ENCODE peak calls at places on chromosomes 4 and X, in four cellular contexts. E is uterus, A is psoas muscle, O is body of pancreas. U is an unnamed sample.

GRCh38 chr4:27096142-27096824 is 235.6 kb downstream of the STIM2 start:
- DNase-seq in E (no peak), A (no peak), O (no peak), U (no peak)

GRCh38 chrX:16436348-16437188 is 213.4 kb upstream of the S100G start:
- DNase-seq in A (peak), O (peak), E (peak), U (peak)

GRCh38 chrX:48465336-48465933 is 4.6 kb downstream of the SLC38A5 start:
- DNase-seq in E (no peak), A (no peak), O (peak), U (no peak)

GRCh38 chrX:119887721-119888425 is 7.8 kb upstream of the AKAP14 start:
- DNase-seq in A (peak), E (peak), O (peak), U (peak)

GRCh38 chrX:48595929-48596328 is 1.4 kb upstream of the WDR13 start:
- DNase-seq in E (no peak), O (no peak), A (no peak), U (no peak)

GRCh38 chr4:145920205-145920604 is 18.4 kb downstream of the ZNF827 start:
- DNase-seq in O (no peak), A (no peak), E (no peak), U (no peak)

GRCh38 chr4:147345662-147346061 is 135.2 kb upstream of the EDNRA start:
- DNase-seq in O (no peak), E (no peak), A (no peak), U (no peak)

GRCh38 chr4:124146071-124146470 is 566.5 kb downstream of the ANKRD50 start:
- DNase-seq in O (no peak), E (no peak), A (no peak), U (no peak)

GRCh38 chr4:6229671-6230501 is 29.5 kb upstream of the JAKMIP1 start:
- DNase-seq in E (no peak), O (no peak), A (no peak), U (no peak)

GRCh38 chrX:154484255-154485149 is 1.9 kb downstream of the UBL4A start:
- DNase-seq in O (no peak), E (no peak), A (no peak), U (no peak)

GRCh38 chr4:28117067-28117756 is 1256.6 kb downstream of the STIM2 start:
- DNase-seq in E (no peak), O (no peak), A (no peak), U (no peak)

GRCh38 chr4:71604785-71605184 is 179.1 kb downstream of the GC start:
- DNase-seq in E (no peak), A (no peak), O (no peak), U (no peak)

GRCh38 chr4:16136321-16136720 is 52.5 kb upstream of the PROM1 start:
- DNase-seq in A (no peak), E (no peak), O (no peak), U (no peak)

GRCh38 chr4:54719378-54719777 is 61.6 kb downstream of the KIT start:
- DNase-seq in E (no peak), O (no peak), A (no peak), U (no peak)

GRCh38 chrX:13167444-13168207 is 123.2 kb upstream of the FAM9C start:
- DNase-seq in A (no peak), E (peak), O (no peak), U (no peak)

GRCh38 chrX:111869639-111870034 is 6.3 kb upstream of the TRPC5OS start:
- DNase-seq in O (peak), A (no peak), E (no peak), U (peak)

GRCh38 chr4:59091376-59092142 is 1981.4 kb upstream of the IGFBP7 start:
- DNase-seq in A (peak), E (peak), O (no peak), U (no peak)

GRCh38 chr4:156329779-156330178 is 376.1 kb upstream of the CTSO start:
- DNase-seq in E (no peak), O (no peak), A (no peak), U (no peak)

GRCh38 chrX:20270557-20270880 is 3.8 kb upstream of the RPS6KA3 start:
- DNase-seq in A (no peak), E (no peak), O (no peak), U (no peak)

GRCh38 chr4:158861766-158862165 is 92.9 kb downstream of the FNIP2 start:
- DNase-seq in A (no peak), E (no peak), O (no peak), U (no peak)
- TF ChIP-seq CTCF in A (no peak), E (no peak), O (no peak), U (no peak)

GRCh38 chr4:4602468-4602867 is 60.6 kb upstream of the STX18 start:
- DNase-seq in A (no peak), O (no peak), E (no peak), U (no peak)
- H3K27ac ChIP-seq in A (no peak), O (no peak), E (no peak), U (no peak)

GRCh38 chr4:86595426-86595805 is 1.3 kb downstream of the PTPN13 start:
- DNase-seq in A (no peak), O (no peak), E (peak), U (no peak)

GRCh38 chr4:86593726-86594558 is at the start of gene PTPN13:
- DNase-seq in A (peak), E (peak), O (peak), U (peak)

GRCh38 chr4:86596802-86597201 is 2.7 kb downstream of the PTPN13 start:
- DNase-seq in E (no peak), A (no peak), O (no peak), U (no peak)

GRCh38 chr4:86592553-86593249 is 1.4 kb upstream of the PTPN13 start:
- DNase-seq in O (no peak), E (no peak), A (no peak), U (no peak)

DNA sequence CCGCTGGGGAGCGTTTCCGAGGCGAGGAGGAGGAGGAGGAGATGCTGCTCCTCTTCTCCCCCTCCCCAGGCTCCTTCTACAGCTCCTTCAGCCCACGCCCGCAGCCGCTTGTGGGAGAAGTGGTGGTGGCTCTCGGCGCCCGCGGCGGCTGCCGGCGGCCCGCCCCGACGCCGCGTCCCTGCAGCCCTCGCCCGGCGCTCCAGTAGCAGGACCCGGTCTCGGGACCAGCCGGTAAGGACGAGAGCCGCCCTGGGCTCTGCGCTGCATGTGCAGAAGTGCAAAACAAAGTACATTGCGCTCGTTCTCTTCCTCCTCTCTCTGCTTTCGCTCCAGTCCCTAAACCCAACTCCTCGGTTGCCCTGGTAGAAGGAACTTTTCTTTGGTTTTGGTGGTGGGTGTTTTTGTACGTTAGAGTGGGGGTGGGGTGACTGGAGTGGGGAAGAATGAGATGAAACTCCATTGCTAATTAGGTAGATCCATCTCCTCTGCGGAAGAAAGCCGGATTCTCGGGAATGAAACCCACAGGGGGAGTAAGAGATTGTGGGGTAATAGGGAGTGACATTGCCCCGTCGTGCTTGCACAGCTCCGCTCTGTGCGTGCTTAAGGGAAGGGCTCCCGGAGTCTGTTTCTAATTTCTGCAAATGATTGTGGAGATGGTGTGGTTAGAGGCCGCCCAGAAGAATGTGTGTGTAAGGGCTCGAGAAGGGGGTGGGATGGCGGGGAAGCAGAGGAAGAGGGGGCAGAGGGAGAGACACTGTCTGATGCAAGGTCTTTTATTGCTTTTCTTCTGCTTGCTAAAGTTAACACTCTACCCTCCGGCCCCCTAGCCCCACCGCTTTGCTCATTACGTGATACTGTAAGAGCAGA is 677 bp downstream of the PTPN13 start:
- DNase-seq in A (peak), E (peak), O (peak), U (peak)
- H3K4me3 ChIP-seq in A (peak), E (peak), O (peak), U (peak)

GRCh38 chr4:74038161-74039064 is at the start of gene CXCL3:
- DNase-seq in E (peak), O (peak), A (peak), U (peak)
- TF ChIP-seq CTCF in E (peak), O (peak), A (peak), U (no peak)

DNA sequence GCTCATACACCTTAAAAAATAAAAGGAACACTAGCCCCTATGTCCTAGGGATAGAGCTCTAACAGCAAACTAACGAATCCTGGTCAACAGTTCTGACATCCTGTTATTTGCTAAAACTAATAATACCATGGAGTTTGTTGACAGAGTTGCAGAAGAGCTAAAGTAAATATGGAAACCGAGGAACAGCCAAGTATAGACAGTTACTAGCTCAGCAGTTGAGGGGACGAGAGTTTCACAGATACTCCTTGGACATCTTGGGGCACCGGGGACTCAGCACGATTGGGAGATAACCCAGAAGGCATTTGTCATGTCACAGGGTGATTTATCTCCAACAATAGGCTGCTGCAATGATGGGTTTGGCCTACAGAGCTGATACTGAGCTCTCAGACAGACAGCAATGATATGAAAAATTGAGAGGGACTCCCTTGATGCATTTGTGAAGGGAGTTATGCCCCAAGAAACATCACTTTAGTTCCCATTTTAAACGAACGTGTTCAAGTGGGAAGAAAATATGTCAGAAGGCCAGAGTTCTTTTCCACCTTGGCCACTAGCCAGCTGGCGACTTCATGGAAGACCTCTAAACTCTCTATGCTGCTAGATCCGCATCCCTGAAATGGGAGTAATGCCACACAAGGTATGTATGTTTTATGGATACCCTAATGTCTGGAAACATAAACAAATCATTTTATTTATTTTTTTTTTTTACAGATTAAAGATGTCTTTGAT is 48.6 kb downstream of the TSC22D3 start:
- DNase-seq in O (no peak), E (no peak), A (peak), U (no peak)
- H3K27ac ChIP-seq in O (no peak), E (peak), A (peak), U (peak)

U was measured in lung.